ENCODE peak calls at places on chromosomes 5 and 9, in five cellular contexts. B is posterior cingulate gyrus; J is AG10803; O is activated CD4-positive, alpha-beta T cell treated with anti-CD3 and anti-CD28 coated beads, Interleukin-2, amount 50 U/mL, for 24 hours; P is fibroblast of the conjunctiva. H is an unnamed sample.

GRCh38 chr9:137691648-137692357 is 73.0 kb downstream of the EHMT1 start:
- DNase-seq in O (no peak), B (no peak), J (no peak), P (no peak), H (no peak)

GRCh38 chr5:149254506-149254905 is 17.2 kb upstream of the AFAP1L1 start:
- DNase-seq in B (no peak), P (no peak), J (peak; percentile 33), O (no peak), H (no peak)

GRCh38 chr9:129140397-129141065 is 29.3 kb downstream of the PTPA start:
- DNase-seq in O (peak; percentile 9), P (no peak), B (peak; percentile 27), J (peak; percentile 54), H (peak; percentile 48)

GRCh38 chr9:96460470-96460869 is 10.5 kb downstream of the HABP4 start:
- DNase-seq in P (peak; percentile 41), B (no peak), O (no peak), J (peak; percentile 84), H (no peak)

GRCh38 chr9:83280790-83281189 is 217.8 kb upstream of the RASEF start:
- DNase-seq in P (no peak), B (no peak), O (no peak), J (no peak), H (no peak)

GRCh38 chr9:133701981-133702797 is 36.0 kb downstream of the SARDH start:
- DNase-seq in J (no peak), O (peak; percentile 54), P (peak; percentile 5), B (peak; percentile 38), H (no peak)

GRCh38 chr9:21031091-21031817 is at the start of gene HACD4:
- DNase-seq in B (peak; percentile 46), J (peak; percentile 36), O (peak; percentile 33), P (peak; percentile 16), H (peak; percentile 35)

GRCh38 chr5:71587709-71588532 is 781 bp downstream of the MCCC2 start:
- DNase-seq in P (no peak), O (no peak), B (no peak), J (no peak), H (no peak)

GRCh38 chr5:169161022-169161680 is 139.8 kb downstream of the SLIT3 start:
- DNase-seq in O (no peak), P (peak; percentile 87), J (peak; percentile 99), B (no peak), H (peak; percentile 14)

GRCh38 chr9:79470957-79471356 is 100.8 kb upstream of the TLE4 start:
- DNase-seq in J (no peak), O (no peak), P (no peak), B (no peak), H (no peak)

GRCh38 chr5:14739538-14739937 is 75.0 kb downstream of the OTULIN start:
- DNase-seq in B (no peak), P (no peak), J (peak; percentile 41), O (no peak), H (no peak)

GRCh38 chr9:25350011-25350410 is 328.2 kb downstream of the TUSC1 start:
- DNase-seq in O (no peak), P (no peak), J (no peak), B (no peak), H (no peak)

GRCh38 chr9:77595426-77596051 is 52.6 kb downstream of the GNA14 start:
- DNase-seq in B (no peak), P (no peak), J (no peak), O (no peak), H (no peak)

GRCh38 chr9:134389659-134390058 is 63.4 kb downstream of the RXRA start:
- DNase-seq in P (no peak), O (no peak), B (no peak), J (no peak), H (no peak)

GRCh38 chr5:42109006-42109572 is 184.0 kb downstream of the FBXO4 start:
- DNase-seq in P (no peak), J (no peak), O (no peak), B (no peak), H (no peak)

GRCh38 chr5:143471041-143471509 is 67.6 kb upstream of the NR3C1 start:
- DNase-seq in O (no peak), B (no peak), P (no peak), J (peak; percentile 66), H (no peak)

GRCh38 chr5:111641533-111642230 is 115.3 kb downstream of the NREP start:
- DNase-seq in O (no peak), B (no peak), J (peak; percentile 88), P (peak; percentile 34), H (no peak)

GRCh38 chr5:149391524-149391923 is 12.4 kb upstream of the IL17B start:
- DNase-seq in B (no peak), O (no peak), J (no peak), P (no peak), H (no peak)

GRCh38 chr5:159458217-159458711 is 128.0 kb upstream of the IL12B start:
- DNase-seq in B (no peak), J (no peak), P (no peak), O (peak; percentile 38), H (no peak)

GRCh38 chr9:137358126-137358525 is 56.1 kb upstream of the NRARP start:
- DNase-seq in B (no peak), J (no peak), P (no peak), O (no peak), H (no peak)

GRCh38 chr5:74626386-74627222 is 13.9 kb downstream of the ENC1 start:
- DNase-seq in B (no peak), P (no peak), O (no peak), J (no peak), H (no peak)

GRCh38 chr9:470795-471194 is 256.1 kb downstream of the DOCK8 start:
- DNase-seq in B (no peak), O (no peak), J (no peak), P (no peak), H (peak; percentile 1)

GRCh38 chr5:139951296-139951924 is 91.7 kb downstream of the NRG2 start:
- DNase-seq in P (no peak), O (no peak), J (no peak), B (no peak), H (no peak)